ENCODE peak calls at places on chromosomes 3 and 15, in four cellular contexts. Z, R, X and A are unnamed samples. For H3K4me1 and H3K27me3, the result is how much of the 10 kb centered on the place peaks cover.

GRCh38 chr15:40931300-40932142 is 2.4 kb downstream of the DLL4 start:
- DNase-seq in Z (no peak), X (peak), R (no peak), A (no peak)

GRCh38 chr3:47884603-47885002 is 81.7 kb downstream of the DHX30 start:
- DNase-seq in R (no peak), X (no peak), Z (no peak), A (no peak)

GRCh38 chr3:13025090-13025489 is 48.1 kb downstream of the IQSEC1 start:
- DNase-seq in Z (peak), R (peak), X (peak), A (peak)

GRCh38 chr15:62413786-62414185 is 248.7 kb upstream of the C2CD4B start:
- DNase-seq in R (no peak), Z (peak), X (no peak), A (no peak)

GRCh38 chr3:45929042-45929679 is 14.1 kb upstream of the CXCR6 start:
- DNase-seq in X (no peak), R (peak), Z (peak), A (no peak)

GRCh38 chr3:31953091-31953490 is 28.0 kb downstream of the OSBPL10 start:
- DNase-seq in X (no peak), Z (no peak), R (no peak), A (no peak)

GRCh38 chr3:147654827-147655226 is 245.7 kb downstream of the ZIC1 start:
- DNase-seq in X (no peak), Z (peak), R (no peak), A (no peak)

GRCh38 chr3:84109911-84110310 is 848.9 kb upstream of the CADM2 start:
- DNase-seq in Z (no peak), X (no peak), R (no peak), A (no peak)

GRCh38 chr15:49737138-49737537 is 116.3 kb downstream of the DTWD1 start:
- DNase-seq in R (no peak), Z (no peak), X (no peak), A (no peak)

GRCh38 chr15:36796161-36796560 is 216.7 kb downstream of the CDIN1 start:
- DNase-seq in R (no peak), X (no peak), Z (no peak), A (no peak)

GRCh38 chr15:88219623-88220022 is 36.9 kb downstream of the NTRK3 start:
- DNase-seq in X (no peak), R (no peak), Z (no peak), A (no peak)

GRCh38 chr3:78255403-78255802 is 1215.5 kb downstream of the ROBO2 start:
- DNase-seq in R (peak), X (no peak), Z (peak), A (no peak)

GRCh38 chr15:23594252-23594770 is 28.8 kb downstream of the MKRN3 start:
- DNase-seq in R (no peak), X (no peak), Z (no peak), A (no peak)

GRCh38 chr3:45611619-45612018 is 17.1 kb downstream of the LIMD1 start:
- DNase-seq in X (no peak), Z (no peak), R (no peak), A (no peak)

GRCh38 chr3:194399166-194399565 is at the start of gene GP5:
- DNase-seq in R (no peak), Z (no peak), X (no peak), A (no peak)

GRCh38 chr3:71262368-71263265 is 320.9 kb downstream of the FOXP1 start:
- DNase-seq in Z (no peak), R (no peak), X (no peak), A (no peak)

GRCh38 chr15:68730491-68731317 is 90.0 kb downstream of the ANP32A start:
- DNase-seq in X (peak), Z (peak), R (peak), A (no peak)

GRCh38 chr3:52851348-52851747 is 16.5 kb upstream of the MUSTN1 start:
- DNase-seq in R (peak), Z (peak), X (no peak), A (no peak)

GRCh38 chr3:43709022-43709421 is 18.3 kb downstream of the ABHD5 start:
- DNase-seq in R (peak), Z (peak), X (no peak), A (no peak)

GRCh38 chr15:72013703-72014102 is 104.2 kb downstream of the MYO9A start:
- DNase-seq in R (no peak), Z (no peak), X (no peak), A (no peak)

GRCh38 chr3:120802916-120803315 is 60.4 kb downstream of the GTF2E1 start:
- DNase-seq in Z (no peak), R (no peak), X (no peak), A (no peak)

GRCh38 chr15:91891788-91892187 is 38.3 kb downstream of the SLCO3A1 start:
- DNase-seq in Z (no peak), R (no peak), X (peak), A (no peak)

GRCh38 chr15:99552111-99552510 is 13.7 kb upstream of the MEF2A start:
- DNase-seq in Z (no peak), R (no peak), X (no peak), A (no peak)
- H3K4me1 ChIP-seq in Z (under half), R (under half), X (under half), A (under half)

GRCh38 chr15:66153549-66154415 is 99.8 kb downstream of the MEGF11 start:
- DNase-seq in R (no peak), X (no peak), Z (no peak), A (no peak)

GRCh38 chr15:66155065-66155464 is 98.5 kb downstream of the MEGF11 start:
- DNase-seq in Z (no peak), R (no peak), X (no peak), A (no peak)

GRCh38 chr15:66152650-66153049 is 100.9 kb downstream of the MEGF11 start:
- DNase-seq in R (no peak), Z (no peak), X (no peak), A (no peak)

GRCh38 chr15:66156310-66156975 is 97.1 kb downstream of the MEGF11 start:
- DNase-seq in X (no peak), R (no peak), Z (no peak), A (no peak)

GRCh38 chr15:66154581-66154980 is 99.0 kb downstream of the MEGF11 start:
- DNase-seq in Z (no peak), R (no peak), X (no peak), A (no peak)
- H3K4me3 ChIP-seq in Z (no peak), R (no peak), X (no peak), A (no peak)

GRCh38 chr3:55604846-55605245 is 117.7 kb upstream of the WNT5A start:
- DNase-seq in R (no peak), X (no peak), Z (no peak), A (no peak)

GRCh38 chr3:55604414-55604813 is 117.3 kb upstream of the WNT5A start:
- DNase-seq in R (no peak), X (no peak), Z (no peak), A (no peak)

GRCh38 chr3:55607175-55607574 is 120.1 kb upstream of the WNT5A start:
- DNase-seq in R (no peak), X (no peak), Z (no peak), A (no peak)

GRCh38 chr3:55607844-55608243 is 120.7 kb upstream of the WNT5A start:
- DNase-seq in Z (peak), X (no peak), R (no peak), A (no peak)

DNA sequence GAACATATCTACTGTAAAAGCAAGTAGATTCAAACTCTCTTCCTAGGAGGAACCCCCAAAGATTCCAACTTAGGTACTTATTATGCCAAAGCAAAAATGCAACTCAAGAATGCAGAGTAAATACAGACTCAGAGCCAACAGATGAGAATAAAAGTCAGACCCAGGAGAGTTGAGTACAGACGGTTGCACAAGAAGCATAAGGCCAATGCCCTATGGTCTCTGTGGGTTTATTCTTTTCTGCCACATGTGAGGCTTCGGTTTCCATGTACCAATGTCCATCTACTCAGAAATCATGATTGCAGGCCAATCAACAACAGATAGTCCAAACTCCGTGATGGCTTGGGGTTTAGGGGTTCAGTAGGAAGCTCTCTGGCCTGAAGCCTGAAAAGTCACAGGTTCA is 118.7 kb upstream of the WNT5A start:
- DNase-seq in X (no peak), Z (no peak), R (no peak), A (no peak)
- H3K27me3 ChIP-seq in X (under half), Z (under half), R (under half), A (under half)

GRCh38 chr15:74176262-74177208 is 3.0 kb downstream of the ISLR start:
- DNase-seq in R (no peak), Z (no peak), X (no peak), A (peak)
- H3K4me1 ChIP-seq in R (under half), Z (under half), X (under half), A (under half)

GRCh38 chr15:65396283-65396964 is 18.6 kb upstream of the IGDCC3 start:
- DNase-seq in R (no peak), X (no peak), Z (no peak), A (no peak)
- H3K4me3 ChIP-seq in R (no peak), X (no peak), Z (no peak), A (no peak)

GRCh38 chr3:50231581-50231980 is 4.4 kb upstream of the GNAI2 start:
- DNase-seq in Z (no peak), R (no peak), X (no peak), A (no peak)
- H3K27me3 ChIP-seq in Z (under half), R (under half), X (under half), A (under half)

DNA sequence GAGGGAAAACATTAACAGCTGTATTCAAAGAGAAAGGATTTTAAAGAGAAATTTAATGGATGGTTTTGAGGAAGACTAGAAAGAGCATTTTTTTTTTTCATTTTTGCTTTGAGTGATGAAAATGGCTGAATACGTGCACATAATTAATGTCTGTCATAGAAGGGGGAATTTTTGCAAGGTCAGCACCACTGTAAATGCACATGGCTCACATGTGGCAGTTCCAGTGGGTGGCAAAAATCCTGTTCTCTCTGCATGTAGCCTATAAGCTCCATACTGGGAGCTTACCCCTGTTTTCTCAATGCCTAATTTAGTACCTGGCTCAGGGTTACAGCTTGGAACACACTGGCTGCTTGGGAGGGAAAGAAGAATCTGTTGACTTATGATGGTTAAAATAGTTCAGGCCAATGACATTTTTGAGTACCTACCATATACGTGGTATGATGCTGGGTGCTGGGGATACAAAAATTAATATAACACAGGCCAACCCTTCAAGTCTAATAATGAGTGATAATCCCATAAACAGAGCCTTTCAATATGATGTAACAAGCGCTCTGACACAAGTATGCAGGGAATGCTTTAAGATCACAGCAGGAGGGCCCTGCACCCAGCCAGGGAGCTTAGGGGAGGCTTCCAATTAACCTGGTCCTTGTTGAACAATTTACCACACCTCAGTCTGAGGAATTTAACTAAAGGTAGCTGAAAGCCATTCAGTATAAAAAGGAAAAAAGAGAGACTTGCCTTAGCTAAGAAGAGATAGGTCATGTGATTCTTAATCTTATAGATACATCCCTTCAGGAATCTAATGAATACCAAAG is 33.0 kb downstream of the HSPBAP1 start:
- DNase-seq in R (no peak), Z (peak), X (no peak), A (no peak)
- H3K4me1 ChIP-seq in R (under half), Z (under half), X (under half), A (under half)

GRCh38 chr3:11137627-11137959 is 16.7 kb upstream of the HRH1 start:
- DNase-seq in R (no peak), Z (no peak), X (no peak), A (no peak)
- H3K4me3 ChIP-seq in R (peak), Z (no peak), X (no peak), A (no peak)

DNA sequence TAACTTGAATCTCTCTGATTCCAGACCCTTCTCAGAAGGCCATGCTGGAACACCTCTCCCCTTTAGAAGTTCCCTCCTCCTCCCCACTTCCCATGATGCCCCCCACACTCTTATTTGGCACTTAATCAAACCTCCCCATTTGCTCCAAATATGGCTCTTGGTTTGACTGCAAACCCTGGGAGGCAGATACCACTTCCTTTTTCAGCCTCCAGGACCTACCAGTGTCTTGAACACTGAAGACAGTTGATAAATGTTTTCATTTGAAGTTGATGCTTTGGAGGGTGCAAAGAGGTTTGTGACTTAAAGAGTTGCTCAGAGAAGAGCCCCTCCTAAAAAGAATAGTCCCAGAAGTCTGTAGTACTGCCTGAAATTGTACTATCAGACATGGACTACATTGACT is 61.5 kb downstream of the SEMA5B start:
- DNase-seq in R (no peak), X (no peak), Z (no peak), A (no peak)
- H3K27me3 ChIP-seq in R (half or more), X (under half), Z (under half), A (under half)

GRCh38 chr3:4750306-4751056 is 228.8 kb upstream of the BHLHE40 start:
- DNase-seq in R (peak), Z (no peak), X (no peak), A (no peak)
- H3K4me1 ChIP-seq in R (under half), Z (under half), X (under half), A (under half)